ENCODE peak calls at places on chromosomes 12 and 14, in five cellular contexts. One of them, this sample, is unnamed.

GRCh38 chr12:112559784-112560183 is 141.0 kb downstream of the PTPN11 start:
- DNase-seq in HepG2: no peak
- DNase-seq in NT2/D1: no peak
- DNase-seq in GM12878: no peak
- DNase-seq in H1: no peak
- DNase-seq in this sample: no peak

GRCh38 chr12:58502857-58503256 is 417.4 kb downstream of the LRIG3 start:
- DNase-seq in NT2/D1: no peak
- DNase-seq in HepG2: no peak
- DNase-seq in H1: no peak
- DNase-seq in GM12878: no peak
- DNase-seq in this sample: no peak

GRCh38 chr12:122215789-122216188 is 10.1 kb downstream of the DIABLO start:
- DNase-seq in HepG2: no peak
- DNase-seq in NT2/D1: no peak
- DNase-seq in GM12878: no peak
- DNase-seq in H1: no peak
- DNase-seq in this sample: no peak

GRCh38 chr12:130186101-130186465 is 23.8 kb downstream of the FZD10 start:
- DNase-seq in GM12878: no peak
- DNase-seq in HepG2: no peak
- DNase-seq in NT2/D1: no peak
- DNase-seq in H1: no peak
- DNase-seq in this sample: no peak

GRCh38 chr12:13362260-13362841 is 165.8 kb downstream of the EMP1 start:
- DNase-seq in H1: peak
- DNase-seq in NT2/D1: peak
- DNase-seq in GM12878: no peak
- DNase-seq in HepG2: peak
- DNase-seq in this sample: peak

GRCh38 chr14:20830831-20831230 is 28.2 kb upstream of the RNASE1 start:
- DNase-seq in GM12878: no peak
- DNase-seq in HepG2: no peak
- DNase-seq in H1: no peak
- DNase-seq in NT2/D1: no peak
- DNase-seq in this sample: no peak

GRCh38 chr12:2641209-2641608 is 153.6 kb upstream of the FKBP4 start:
- DNase-seq in NT2/D1: peak
- DNase-seq in HepG2: no peak
- DNase-seq in H1: peak
- DNase-seq in GM12878: no peak
- DNase-seq in this sample: peak

GRCh38 chr14:68922201-68922613 is 56.9 kb downstream of the ACTN1 start:
- DNase-seq in GM12878: no peak
- DNase-seq in HepG2: no peak
- DNase-seq in NT2/D1: no peak
- DNase-seq in H1: no peak
- DNase-seq in this sample: no peak

GRCh38 chr12:87303396-87304012 is 725.7 kb downstream of the C12orf50 start:
- DNase-seq in H1: no peak
- DNase-seq in GM12878: no peak
- DNase-seq in NT2/D1: no peak
- DNase-seq in HepG2: no peak
- DNase-seq in this sample: no peak

GRCh38 chr12:81627336-81628189 is 131.6 kb downstream of the PPFIA2 start:
- DNase-seq in H1: no peak
- DNase-seq in NT2/D1: peak
- DNase-seq in GM12878: no peak
- DNase-seq in HepG2: peak
- DNase-seq in this sample: peak

GRCh38 chr14:105107351-105107750 is 42.1 kb upstream of the GPR132 start:
- DNase-seq in NT2/D1: no peak
- DNase-seq in GM12878: no peak
- DNase-seq in H1: no peak
- DNase-seq in HepG2: no peak
- DNase-seq in this sample: no peak

GRCh38 chr12:2868986-2869385 is 8.0 kb downstream of the FOXM1 start:
- DNase-seq in NT2/D1: no peak
- DNase-seq in H1: no peak
- DNase-seq in HepG2: no peak
- DNase-seq in GM12878: no peak
- DNase-seq in this sample: no peak

GRCh38 chr12:57129311-57130288 is 1.3 kb downstream of the LRP1 start:
- DNase-seq in H1: no peak
- DNase-seq in HepG2: no peak
- DNase-seq in GM12878: no peak
- DNase-seq in NT2/D1: no peak
- DNase-seq in this sample: no peak

GRCh38 chr14:75875958-75876357 is 105.8 kb downstream of the TGFB3 start:
- DNase-seq in NT2/D1: no peak
- DNase-seq in GM12878: peak
- DNase-seq in HepG2: no peak
- DNase-seq in H1: no peak
- DNase-seq in this sample: no peak

GRCh38 chr14:103281496-103282231 is 52.4 kb upstream of the EIF5 start:
- DNase-seq in H1: no peak
- DNase-seq in NT2/D1: peak
- DNase-seq in GM12878: no peak
- DNase-seq in HepG2: peak
- DNase-seq in this sample: peak

GRCh38 chr12:1282670-1283361 is 291.8 kb downstream of the ERC1 start:
- DNase-seq in NT2/D1: peak
- DNase-seq in HepG2: no peak
- DNase-seq in H1: no peak
- DNase-seq in GM12878: no peak
- DNase-seq in this sample: no peak

GRCh38 chr12:95191060-95191696 is 26.1 kb downstream of the FGD6 start:
- DNase-seq in HepG2: peak
- DNase-seq in NT2/D1: no peak
- DNase-seq in H1: no peak
- DNase-seq in GM12878: no peak
- DNase-seq in this sample: no peak

GRCh38 chr14:89067293-89067972 is 243.0 kb downstream of the TTC8 start:
- DNase-seq in NT2/D1: no peak
- DNase-seq in GM12878: no peak
- DNase-seq in HepG2: no peak
- DNase-seq in H1: no peak
- DNase-seq in this sample: no peak

GRCh38 chr12:58814036-58814435 is 106.3 kb downstream of the LRIG3 start:
- DNase-seq in GM12878: no peak
- DNase-seq in H1: no peak
- DNase-seq in HepG2: no peak
- DNase-seq in NT2/D1: peak
- DNase-seq in this sample: no peak

GRCh38 chr14:78700236-78700635 is 530.1 kb downstream of the NRXN3 start:
- DNase-seq in H1: no peak
- DNase-seq in GM12878: no peak
- DNase-seq in NT2/D1: no peak
- DNase-seq in HepG2: no peak
- DNase-seq in this sample: no peak

GRCh38 chr12:29103539-29103974 is 45.5 kb upstream of the FAR2 start:
- DNase-seq in NT2/D1: no peak
- DNase-seq in HepG2: no peak
- DNase-seq in H1: no peak
- DNase-seq in GM12878: peak
- DNase-seq in this sample: no peak

GRCh38 chr12:41967668-41968649 is 176.7 kb downstream of the GXYLT1 start:
- DNase-seq in GM12878: no peak
- DNase-seq in NT2/D1: peak
- DNase-seq in HepG2: no peak
- DNase-seq in H1: peak
- DNase-seq in this sample: peak

GRCh38 chr14:105065280-105066228 is at the start of gene GPR132:
- DNase-seq in NT2/D1: no peak
- DNase-seq in GM12878: peak
- DNase-seq in H1: no peak
- DNase-seq in HepG2: no peak
- DNase-seq in this sample: no peak

GRCh38 chr12:113478351-113479011 is 6.8 kb upstream of the LHX5 start:
- DNase-seq in NT2/D1: no peak
- DNase-seq in GM12878: no peak
- DNase-seq in HepG2: no peak
- DNase-seq in H1: peak
- DNase-seq in this sample: no peak

GRCh38 chr12:31780096-31780495 is 51.3 kb upstream of the AMN1 start:
- DNase-seq in NT2/D1: no peak
- DNase-seq in H1: no peak
- DNase-seq in HepG2: no peak
- DNase-seq in GM12878: no peak
- DNase-seq in this sample: no peak

GRCh38 chr12:53726946-53727309 is 324 bp downstream of the CALCOCO1 start:
- DNase-seq in GM12878: no peak
- DNase-seq in H1: no peak
- DNase-seq in HepG2: no peak
- DNase-seq in NT2/D1: no peak
- DNase-seq in this sample: no peak

GRCh38 chr14:59454131-59454530 is 11.0 kb downstream of the GPR135 start:
- DNase-seq in NT2/D1: no peak
- DNase-seq in H1: no peak
- DNase-seq in GM12878: no peak
- DNase-seq in HepG2: no peak
- DNase-seq in this sample: no peak

GRCh38 chr12:56565510-56566101 is 44.0 kb downstream of the RBMS2 start:
- DNase-seq in H1: peak
- DNase-seq in NT2/D1: peak
- DNase-seq in GM12878: no peak
- DNase-seq in HepG2: peak
- DNase-seq in this sample: no peak

GRCh38 chr12:82708056-82708455 is 21.4 kb downstream of the TMTC2 start:
- DNase-seq in NT2/D1: no peak
- DNase-seq in H1: no peak
- DNase-seq in HepG2: no peak
- DNase-seq in GM12878: no peak
- DNase-seq in this sample: no peak

GRCh38 chr12:52086366-52086765 is 6.9 kb downstream of the SMIM41 start:
- DNase-seq in HepG2: no peak
- DNase-seq in NT2/D1: no peak
- DNase-seq in GM12878: no peak
- DNase-seq in H1: no peak
- DNase-seq in this sample: no peak

GRCh38 chr14:89701079-89702043 is 253.2 kb downstream of the EFCAB11 start:
- DNase-seq in GM12878: no peak
- DNase-seq in H1: peak
- DNase-seq in HepG2: peak
- DNase-seq in NT2/D1: peak
- DNase-seq in this sample: peak

GRCh38 chr14:96136361-96136760 is 68.3 kb upstream of the BDKRB2 start:
- DNase-seq in GM12878: no peak
- DNase-seq in H1: no peak
- DNase-seq in NT2/D1: no peak
- DNase-seq in HepG2: no peak
- DNase-seq in this sample: no peak
- TF ChIP-seq SUZ12 in GM12878: no peak
- TF ChIP-seq SUZ12 in H1: no peak
- TF ChIP-seq SUZ12 in NT2/D1: no peak
- TF ChIP-seq SUZ12 in HepG2: no peak
- TF ChIP-seq SUZ12 in this sample: no peak

DNA sequence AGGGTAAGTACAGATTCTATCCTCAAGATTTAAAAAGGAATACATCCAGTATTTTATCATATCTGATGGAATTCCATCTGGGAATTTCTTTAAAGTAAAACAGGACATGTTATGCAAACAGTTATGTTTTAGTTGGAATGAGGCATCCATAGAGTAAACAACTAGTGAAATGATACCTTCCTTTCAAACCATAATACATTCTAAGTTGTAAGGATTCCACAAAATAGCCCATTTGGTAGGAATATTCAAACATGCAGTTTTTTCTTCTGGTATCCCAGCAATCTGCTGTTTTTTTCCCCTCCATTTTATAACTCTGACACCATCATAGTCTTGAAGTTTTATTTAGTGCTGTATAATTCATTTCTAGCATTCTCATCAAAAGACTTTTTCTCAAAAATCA is 149.6 kb downstream of the ADAMTS20 start:
- DNase-seq in HepG2: no peak
- DNase-seq in GM12878: no peak
- DNase-seq in H1: no peak
- DNase-seq in NT2/D1: no peak
- DNase-seq in this sample: no peak
- TF ChIP-seq SUZ12 in HepG2: no peak
- TF ChIP-seq SUZ12 in GM12878: no peak
- TF ChIP-seq SUZ12 in H1: no peak
- TF ChIP-seq SUZ12 in NT2/D1: no peak
- TF ChIP-seq SUZ12 in this sample: no peak

GRCh38 chr14:60724080-60724618 is at the start of gene SIX4:
- DNase-seq in NT2/D1: no peak
- DNase-seq in H1: peak
- DNase-seq in HepG2: peak
- DNase-seq in GM12878: no peak
- DNase-seq in this sample: peak

GRCh38 chr14:60721331-60722162 is 2.6 kb downstream of the SIX4 start:
- DNase-seq in H1: peak
- DNase-seq in HepG2: peak
- DNase-seq in NT2/D1: no peak
- DNase-seq in GM12878: no peak
- DNase-seq in this sample: peak

GRCh38 chr14:60722163-60722835 is 1.9 kb downstream of the SIX4 start:
- DNase-seq in NT2/D1: no peak
- DNase-seq in HepG2: peak
- DNase-seq in H1: peak
- DNase-seq in GM12878: no peak
- DNase-seq in this sample: peak

GRCh38 chr14:60722836-60723217 is 1.3 kb downstream of the SIX4 start:
- DNase-seq in NT2/D1: no peak
- DNase-seq in GM12878: no peak
- DNase-seq in H1: no peak
- DNase-seq in HepG2: no peak
- DNase-seq in this sample: peak

GRCh38 chr14:60723218-60724079 is 702 bp downstream of the SIX4 start:
- DNase-seq in H1: peak
- DNase-seq in HepG2: no peak
- DNase-seq in GM12878: no peak
- DNase-seq in NT2/D1: no peak
- DNase-seq in this sample: peak
- TF ChIP-seq SUZ12 in H1: no peak
- TF ChIP-seq SUZ12 in HepG2: no peak
- TF ChIP-seq SUZ12 in GM12878: no peak
- TF ChIP-seq SUZ12 in NT2/D1: no peak
- TF ChIP-seq SUZ12 in this sample: no peak

DNA sequence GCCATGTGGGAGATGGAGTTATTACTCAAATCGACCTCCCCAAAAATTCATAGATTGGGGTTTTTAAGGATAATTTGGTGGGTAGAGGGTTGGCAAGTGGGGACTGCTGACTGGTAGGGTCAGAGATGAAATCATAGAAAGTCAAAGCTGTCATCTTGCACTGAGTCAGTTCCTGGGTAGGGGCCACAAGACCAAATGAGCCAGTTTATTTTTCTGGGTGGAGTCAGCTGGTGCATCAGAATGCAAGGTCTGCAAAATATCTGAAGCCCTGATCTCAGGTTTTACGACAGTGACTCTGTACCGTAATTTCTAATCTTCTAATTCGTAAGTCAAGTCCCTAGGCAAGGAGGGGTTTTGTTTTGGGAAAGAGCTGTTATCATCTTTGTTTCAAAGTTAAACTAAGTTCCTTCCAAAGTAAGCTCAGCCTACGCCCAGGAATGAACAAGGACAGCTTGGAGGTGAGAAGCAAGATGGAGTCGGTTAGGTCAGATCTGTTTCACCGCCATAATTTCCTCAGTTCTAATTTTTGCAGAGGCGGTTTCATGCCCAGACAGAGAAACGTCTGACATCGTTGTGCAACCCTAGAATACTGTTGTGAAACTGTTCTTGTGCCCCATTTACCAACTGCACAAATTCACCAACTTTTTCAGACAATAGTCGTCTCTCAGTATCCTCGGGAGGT is 104.5 kb upstream of the SFSWAP start:
- DNase-seq in H1: no peak
- DNase-seq in GM12878: no peak
- DNase-seq in HepG2: no peak
- DNase-seq in NT2/D1: no peak
- DNase-seq in this sample: no peak
- TF ChIP-seq SUZ12 in H1: no peak
- TF ChIP-seq SUZ12 in GM12878: no peak
- TF ChIP-seq SUZ12 in HepG2: no peak
- TF ChIP-seq SUZ12 in NT2/D1: no peak
- TF ChIP-seq SUZ12 in this sample: no peak